ENCODE peak calls at places on chromosomes 5 and 9, in five cellular contexts. One of them, this sample, is unnamed.
A peak's percentile ranks its signal among the peaks of the same experiment; 100 is the strongest.

GRCh38 chr9:2785060-2785459 is 58.8 kb downstream of the PUM3 start:
- DNase-seq in H9: no peak
- DNase-seq in GM10248: no peak
- DNase-seq in fibroblast of villous mesenchyme: peak; percentile 30
- DNase-seq in tibial artery: no peak
- DNase-seq in this sample: no peak

GRCh38 chr5:67163863-67164595 is 32.6 kb downstream of the CD180 start:
- DNase-seq in H9: peak; percentile 33
- DNase-seq in GM10248: no peak
- DNase-seq in fibroblast of villous mesenchyme: no peak
- DNase-seq in tibial artery: no peak
- DNase-seq in this sample: no peak

GRCh38 chr9:18452276-18452675 is 21.7 kb upstream of the ADAMTSL1 start:
- DNase-seq in H9: no peak
- DNase-seq in GM10248: no peak
- DNase-seq in fibroblast of villous mesenchyme: no peak
- DNase-seq in tibial artery: no peak
- DNase-seq in this sample: no peak

GRCh38 chr5:68279960-68280359 is 64.4 kb downstream of the PIK3R1 start:
- DNase-seq in H9: no peak
- DNase-seq in GM10248: no peak
- DNase-seq in fibroblast of villous mesenchyme: no peak
- DNase-seq in tibial artery: no peak
- DNase-seq in this sample: peak; percentile 73

GRCh38 chr9:133677126-133678010 is 41.2 kb downstream of the DBH start:
- DNase-seq in H9: no peak
- DNase-seq in GM10248: no peak
- DNase-seq in fibroblast of villous mesenchyme: no peak
- DNase-seq in tibial artery: no peak
- DNase-seq in this sample: no peak

GRCh38 chr5:78979117-78979742 is 5.9 kb downstream of the ARSB start:
- DNase-seq in H9: no peak
- DNase-seq in GM10248: no peak
- DNase-seq in fibroblast of villous mesenchyme: no peak
- DNase-seq in tibial artery: no peak
- DNase-seq in this sample: peak; percentile 13

GRCh38 chr5:140157032-140157781 is 17.8 kb upstream of the CYSTM1 start:
- DNase-seq in H9: peak; percentile 90
- DNase-seq in GM10248: peak; percentile 90
- DNase-seq in fibroblast of villous mesenchyme: peak; percentile 79
- DNase-seq in tibial artery: peak; percentile 87
- DNase-seq in this sample: peak; percentile 88

GRCh38 chr5:143161893-143162520 is 241.5 kb downstream of the NR3C1 start:
- DNase-seq in H9: no peak
- DNase-seq in GM10248: no peak
- DNase-seq in fibroblast of villous mesenchyme: peak; percentile 91
- DNase-seq in tibial artery: peak; percentile 68
- DNase-seq in this sample: no peak

GRCh38 chr5:143041461-143041860 is 271.3 kb downstream of the ARHGAP26 start:
- DNase-seq in H9: no peak
- DNase-seq in GM10248: no peak
- DNase-seq in fibroblast of villous mesenchyme: no peak
- DNase-seq in tibial artery: no peak
- DNase-seq in this sample: no peak

GRCh38 chr5:107104774-107105050 is 566.0 kb downstream of the EFNA5 start:
- DNase-seq in H9: no peak
- DNase-seq in GM10248: peak; percentile 3
- DNase-seq in fibroblast of villous mesenchyme: no peak
- DNase-seq in tibial artery: no peak
- DNase-seq in this sample: peak; percentile 57

GRCh38 chr5:79301046-79301712 is 65.2 kb downstream of the JMY start:
- DNase-seq in H9: no peak
- DNase-seq in GM10248: no peak
- DNase-seq in fibroblast of villous mesenchyme: peak; percentile 52
- DNase-seq in tibial artery: no peak
- DNase-seq in this sample: no peak

GRCh38 chr5:14490309-14490711 is 91.3 kb upstream of the OTULINL start:
- DNase-seq in H9: no peak
- DNase-seq in GM10248: no peak
- DNase-seq in fibroblast of villous mesenchyme: peak; percentile 43
- DNase-seq in tibial artery: no peak
- DNase-seq in this sample: no peak

GRCh38 chr9:127556871-127557270 is 55.2 kb upstream of the STXBP1 start:
- DNase-seq in H9: no peak
- DNase-seq in GM10248: no peak
- DNase-seq in fibroblast of villous mesenchyme: no peak
- DNase-seq in tibial artery: no peak
- DNase-seq in this sample: no peak

GRCh38 chr5:93342563-93343061 is 238.4 kb downstream of the NR2F1-AS1 start:
- DNase-seq in H9: no peak
- DNase-seq in GM10248: peak; percentile 62
- DNase-seq in fibroblast of villous mesenchyme: peak; percentile 40
- DNase-seq in tibial artery: no peak
- DNase-seq in this sample: peak; percentile 78

GRCh38 chr5:138874241-138874640 is 894 bp downstream of the LRRTM2 start:
- DNase-seq in H9: no peak
- DNase-seq in GM10248: no peak
- DNase-seq in fibroblast of villous mesenchyme: no peak
- DNase-seq in tibial artery: no peak
- DNase-seq in this sample: no peak
- TF ChIP-seq CTCF in H9: no peak
- TF ChIP-seq CTCF in GM10248: no peak
- TF ChIP-seq CTCF in fibroblast of villous mesenchyme: no peak
- TF ChIP-seq CTCF in tibial artery: no peak
- TF ChIP-seq CTCF in this sample: no peak

GRCh38 chr9:113580954-113581311 is 117.4 kb downstream of the RGS3 start:
- DNase-seq in H9: no peak
- DNase-seq in GM10248: no peak
- DNase-seq in fibroblast of villous mesenchyme: no peak
- DNase-seq in tibial artery: peak; percentile 51
- DNase-seq in this sample: no peak

GRCh38 chr9:113580041-113580953 is 116.8 kb downstream of the RGS3 start:
- DNase-seq in H9: no peak
- DNase-seq in GM10248: no peak
- DNase-seq in fibroblast of villous mesenchyme: no peak
- DNase-seq in tibial artery: peak; percentile 88
- DNase-seq in this sample: peak; percentile 65

GRCh38 chr9:113582698-113583200 is 119.2 kb downstream of the RGS3 start:
- DNase-seq in H9: no peak
- DNase-seq in GM10248: no peak
- DNase-seq in fibroblast of villous mesenchyme: no peak
- DNase-seq in tibial artery: no peak
- DNase-seq in this sample: peak; percentile 59

GRCh38 chr9:113583511-113584470 is 120.3 kb downstream of the RGS3 start:
- DNase-seq in H9: no peak
- DNase-seq in GM10248: no peak
- DNase-seq in fibroblast of villous mesenchyme: no peak
- DNase-seq in tibial artery: no peak
- DNase-seq in this sample: no peak

DNA sequence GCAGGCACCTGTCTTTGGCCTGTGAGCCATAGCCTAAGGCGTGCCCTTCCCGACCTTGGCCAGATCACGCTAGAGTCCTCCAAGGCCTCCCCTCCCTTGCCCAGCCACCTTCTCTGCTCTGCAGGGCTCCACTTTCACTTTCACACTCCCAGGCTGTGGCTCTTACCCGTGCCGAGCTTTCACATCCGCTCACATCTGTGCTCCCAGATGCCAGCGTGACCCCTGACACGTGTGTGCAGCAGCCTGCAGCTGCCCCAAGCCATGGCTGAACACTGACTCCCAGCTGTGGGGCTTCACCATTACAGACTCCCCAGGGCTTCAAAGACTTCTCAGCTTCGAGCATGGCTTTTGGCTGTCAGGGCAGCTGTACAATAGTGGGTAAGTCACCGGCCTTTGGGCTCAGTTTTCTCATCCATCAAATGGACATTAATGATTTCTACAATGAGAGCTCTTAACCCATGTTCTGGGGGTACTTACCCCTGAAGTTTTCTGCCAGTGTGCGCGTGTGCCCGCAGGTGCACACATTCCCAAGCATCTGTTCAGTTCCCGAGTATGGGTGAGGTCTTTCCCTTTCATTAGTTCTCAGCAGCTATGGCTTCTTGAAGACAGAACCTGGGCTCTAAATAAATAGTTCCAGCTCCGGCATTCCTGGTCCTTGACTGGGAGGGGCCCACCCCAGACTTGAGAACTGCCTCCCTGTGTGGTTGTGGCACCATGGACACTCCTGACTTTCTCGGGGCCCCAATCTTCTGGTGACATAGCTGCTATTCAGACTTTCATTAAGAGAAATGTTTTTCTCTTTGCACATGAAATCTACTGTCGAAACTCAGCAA is 118.6 kb downstream of the RGS3 start:
- DNase-seq in H9: no peak
- DNase-seq in GM10248: peak; percentile 89
- DNase-seq in fibroblast of villous mesenchyme: peak; percentile 97
- DNase-seq in tibial artery: peak; percentile 81
- DNase-seq in this sample: peak; percentile 99
- TF ChIP-seq CTCF in H9: no peak
- TF ChIP-seq CTCF in GM10248: peak; percentile 61
- TF ChIP-seq CTCF in fibroblast of villous mesenchyme: peak; percentile 64
- TF ChIP-seq CTCF in tibial artery: peak; percentile 50
- TF ChIP-seq CTCF in this sample: peak; percentile 64

DNA sequence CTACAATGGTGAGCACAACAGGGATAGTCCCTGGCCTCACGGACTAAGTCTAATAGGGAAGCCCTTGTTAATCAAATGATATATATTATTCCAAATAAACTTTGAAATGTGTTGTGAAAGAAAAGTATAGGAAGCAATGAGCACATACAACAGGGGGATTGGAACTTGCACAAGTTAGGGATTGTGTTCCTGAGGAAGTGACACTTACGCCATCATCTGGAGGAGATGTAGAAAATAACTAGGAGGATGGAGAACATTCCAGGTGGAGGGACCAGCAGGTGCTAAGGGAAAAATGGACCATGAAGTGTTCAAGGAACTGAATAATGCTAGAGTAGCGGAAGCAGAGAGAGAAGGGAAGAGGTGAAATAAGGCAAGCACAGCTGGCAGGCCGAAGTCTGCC is 18.8 kb upstream of the RPS23 start:
- DNase-seq in H9: no peak
- DNase-seq in GM10248: no peak
- DNase-seq in fibroblast of villous mesenchyme: no peak
- DNase-seq in tibial artery: no peak
- DNase-seq in this sample: no peak
- TF ChIP-seq CTCF in H9: peak; percentile 42
- TF ChIP-seq CTCF in GM10248: no peak
- TF ChIP-seq CTCF in fibroblast of villous mesenchyme: no peak
- TF ChIP-seq CTCF in tibial artery: no peak
- TF ChIP-seq CTCF in this sample: no peak

GRCh38 chr9:20524776-20525175 is 97.5 kb downstream of the MLLT3 start:
- DNase-seq in H9: peak; percentile 68
- DNase-seq in GM10248: no peak
- DNase-seq in fibroblast of villous mesenchyme: no peak
- DNase-seq in tibial artery: no peak
- DNase-seq in this sample: no peak

GRCh38 chr9:20528253-20528652 is 94.0 kb downstream of the MLLT3 start:
- DNase-seq in H9: no peak
- DNase-seq in GM10248: no peak
- DNase-seq in fibroblast of villous mesenchyme: no peak
- DNase-seq in tibial artery: no peak
- DNase-seq in this sample: no peak

GRCh38 chr9:20529837-20530236 is 92.5 kb downstream of the MLLT3 start:
- DNase-seq in H9: no peak
- DNase-seq in GM10248: no peak
- DNase-seq in fibroblast of villous mesenchyme: no peak
- DNase-seq in tibial artery: no peak
- DNase-seq in this sample: no peak

GRCh38 chr9:20532584-20532983 is 89.7 kb downstream of the MLLT3 start:
- DNase-seq in H9: no peak
- DNase-seq in GM10248: no peak
- DNase-seq in fibroblast of villous mesenchyme: no peak
- DNase-seq in tibial artery: no peak
- DNase-seq in this sample: no peak

DNA sequence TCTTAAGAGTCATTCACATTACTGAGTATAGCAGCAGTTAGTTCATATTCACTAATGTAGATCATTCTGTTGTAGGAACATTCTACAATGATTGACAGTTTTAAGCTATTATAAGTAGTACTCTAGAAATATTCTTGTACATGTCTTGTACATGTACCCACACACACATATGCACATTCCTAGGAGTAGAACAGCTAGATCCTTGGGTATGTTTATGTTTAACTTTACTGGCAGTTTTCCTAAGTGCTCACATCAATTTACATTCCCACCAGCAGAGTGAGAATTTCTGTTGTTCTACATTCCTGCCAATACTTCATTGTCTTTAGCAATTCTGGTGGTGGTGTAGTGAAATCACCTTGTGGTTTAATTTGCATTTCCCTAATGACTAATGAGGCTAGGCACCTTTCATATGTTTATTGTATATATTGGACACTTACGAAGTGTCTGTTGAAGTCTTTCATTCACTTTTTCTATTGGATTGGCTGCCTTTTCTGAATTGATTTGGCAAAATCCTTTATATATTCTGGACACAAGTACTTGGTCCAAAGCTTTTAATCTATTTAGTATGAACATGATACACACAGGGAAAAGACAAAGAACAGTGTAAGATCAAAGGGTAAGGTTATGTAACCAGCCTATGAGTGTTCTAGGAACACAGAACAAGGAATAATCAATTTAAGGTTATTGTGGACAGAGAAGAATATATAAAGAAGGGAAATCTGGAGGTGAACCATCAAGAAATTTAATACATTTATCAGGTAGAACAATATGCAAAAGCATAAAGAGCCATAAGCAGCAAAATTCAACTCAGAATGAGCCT is 95.6 kb downstream of the MLLT3 start:
- DNase-seq in H9: no peak
- DNase-seq in GM10248: no peak
- DNase-seq in fibroblast of villous mesenchyme: no peak
- DNase-seq in tibial artery: no peak
- DNase-seq in this sample: peak; percentile 43
- TF ChIP-seq CTCF in H9: no peak
- TF ChIP-seq CTCF in GM10248: no peak
- TF ChIP-seq CTCF in fibroblast of villous mesenchyme: peak; percentile 28
- TF ChIP-seq CTCF in tibial artery: no peak
- TF ChIP-seq CTCF in this sample: no peak

GRCh38 chr9:137280478-137281344 is 3.2 kb downstream of the TOR4A start:
- DNase-seq in H9: peak; percentile 65
- DNase-seq in GM10248: peak; percentile 67
- DNase-seq in fibroblast of villous mesenchyme: peak; percentile 41
- DNase-seq in tibial artery: no peak
- DNase-seq in this sample: peak; percentile 43
- TF ChIP-seq CTCF in H9: peak; percentile 66
- TF ChIP-seq CTCF in GM10248: peak; percentile 41
- TF ChIP-seq CTCF in fibroblast of villous mesenchyme: peak; percentile 40
- TF ChIP-seq CTCF in tibial artery: no peak
- TF ChIP-seq CTCF in this sample: peak; percentile 42

GRCh38 chr9:78261403-78262001 is 25.6 kb downstream of the CEP78 start:
- DNase-seq in H9: no peak
- DNase-seq in GM10248: peak; percentile 34
- DNase-seq in fibroblast of villous mesenchyme: peak; percentile 54
- DNase-seq in tibial artery: no peak
- DNase-seq in this sample: peak; percentile 35
- TF ChIP-seq CTCF in H9: peak; percentile 77
- TF ChIP-seq CTCF in GM10248: peak; percentile 47
- TF ChIP-seq CTCF in fibroblast of villous mesenchyme: peak; percentile 64
- TF ChIP-seq CTCF in tibial artery: peak; percentile 67
- TF ChIP-seq CTCF in this sample: peak; percentile 48

GRCh38 chr9:107481035-107481434 is 8.5 kb downstream of the KLF4 start:
- DNase-seq in H9: no peak
- DNase-seq in GM10248: no peak
- DNase-seq in fibroblast of villous mesenchyme: no peak
- DNase-seq in tibial artery: no peak
- DNase-seq in this sample: no peak
- TF ChIP-seq CTCF in H9: no peak
- TF ChIP-seq CTCF in GM10248: no peak
- TF ChIP-seq CTCF in fibroblast of villous mesenchyme: peak; percentile 18
- TF ChIP-seq CTCF in tibial artery: no peak
- TF ChIP-seq CTCF in this sample: no peak